ENCODE peak calls at places on chromosome 12, in ten cellular contexts. U is NCI-H1105 treated with DMSO at 0.1 percent for 48 hours; R is A549; P is foreskin fibroblast; E is activated T-cell treated with anti-CD3 and anti-CD28 coated beads, Interleukin-2, amount 50 U/mL, for 4 hours; T is heart left ventricle; Q is RCC 7860; S is mesothelial cell of epicardium; A is activated T-helper 9 cell treated with anti-CD3 and anti-CD28 coated beads, Interleukin-2, amount 50 U/mL, for 16 hours; G is stimulated activated CD8-positive, alpha-beta memory T cell treated with anti-CD3 and anti-CD28 coated beads, Interleukin-4, amount 100 ng/mL, for 24 hours. Y is an unnamed sample.

GRCh38 chr12:52063081-52063985 is 6.4 kb upstream of the ATG101 start:
- DNase-seq in U (no peak), R (no peak), P (no peak), E (no peak), T (peak; percentile 60), Q (no peak), S (no peak), A (no peak), G (no peak), Y (no peak)

GRCh38 chr12:94222351-94222750 is 74.0 kb downstream of the PLXNC1 start:
- DNase-seq in U (no peak), R (no peak), P (no peak), E (no peak), T (no peak), Q (no peak), S (no peak), A (no peak), G (no peak), Y (no peak)

GRCh38 chr12:124543591-124544310 is 23.7 kb downstream of the NCOR2 start:
- DNase-seq in U (peak; percentile 60), R (no peak), P (no peak), E (no peak), T (no peak), Q (peak; percentile 81), S (no peak), A (no peak), G (no peak), Y (peak; percentile 81)

GRCh38 chr12:25794580-25794979 is 163.9 kb upstream of the RASSF8 start:
- DNase-seq in U (no peak), R (no peak), P (no peak), E (no peak), T (no peak), Q (no peak), S (no peak), A (no peak), G (no peak), Y (no peak)

GRCh38 chr12:1391722-1392121 is 202.7 kb downstream of the FBXL14 start:
- DNase-seq in U (no peak), R (peak; percentile 65), P (no peak), E (no peak), T (no peak), Q (no peak), S (no peak), A (no peak), G (no peak), Y (no peak)

GRCh38 chr12:52019123-52019770 is 12.5 kb downstream of the TAMALIN start:
- DNase-seq in U (no peak), R (no peak), P (no peak), E (no peak), T (no peak), Q (peak; percentile 58), S (no peak), A (no peak), G (no peak), Y (no peak)

GRCh38 chr12:100858658-100859057 is 64.1 kb downstream of the ANO4 start:
- DNase-seq in U (no peak), R (no peak), P (peak; percentile 36), E (no peak), T (no peak), Q (no peak), S (no peak), A (no peak), G (no peak), Y (no peak)

GRCh38 chr12:46430340-46430948 is 57.9 kb upstream of the SLC38A2 start:
- DNase-seq in U (no peak), R (peak; percentile 93), P (peak; percentile 79), E (no peak), T (no peak), Q (peak; percentile 79), S (no peak), A (no peak), G (no peak), Y (peak; percentile 80)

GRCh38 chr12:53983580-53984572 is 1.1 kb upstream of the HOXC10 start:
- DNase-seq in U (no peak), R (no peak), P (peak; percentile 62), E (no peak), T (no peak), Q (no peak), S (no peak), A (no peak), G (no peak), Y (no peak)

GRCh38 chr12:69821441-69822204 is 3.4 kb upstream of the MYRFL start:
- DNase-seq in U (peak; percentile 70), R (peak; percentile 33), P (peak; percentile 2), E (no peak), T (no peak), Q (peak; percentile 66), S (no peak), A (no peak), G (no peak), Y (no peak)

GRCh38 chr12:104670439-104671406 is 214.0 kb downstream of the CHST11 start:
- DNase-seq in U (no peak), R (peak; percentile 52), P (no peak), E (no peak), T (no peak), Q (peak; percentile 50), S (no peak), A (no peak), G (no peak), Y (no peak)

GRCh38 chr12:89238593-89238992 is 113.7 kb downstream of the DUSP6 start:
- DNase-seq in U (no peak), R (no peak), P (no peak), E (no peak), T (peak; percentile 63), Q (no peak), S (no peak), A (no peak), G (no peak), Y (no peak)

GRCh38 chr12:57793920-57794319 is 11.3 kb downstream of the TSFM start:
- DNase-seq in U (no peak), R (no peak), P (peak; percentile 69), E (no peak), T (no peak), Q (peak; percentile 46), S (no peak), A (no peak), G (no peak), Y (no peak)

GRCh38 chr12:100908501-100908900 is 113.9 kb downstream of the ANO4 start:
- DNase-seq in U (no peak), R (no peak), P (peak; percentile 53), E (no peak), T (no peak), Q (peak; percentile 57), S (no peak), A (no peak), G (no peak), Y (peak; percentile 9)

GRCh38 chr12:10278104-10278503 is 29.6 kb upstream of the KLRD1 start:
- DNase-seq in U (no peak), R (no peak), P (no peak), E (no peak), T (no peak), Q (no peak), S (no peak), A (no peak), G (no peak), Y (no peak)

GRCh38 chr12:45944771-45945170 is 45.6 kb downstream of the SCAF11 start:
- DNase-seq in U (no peak), R (no peak), P (no peak), E (no peak), T (no peak), Q (no peak), S (no peak), A (no peak), G (no peak), Y (no peak)

GRCh38 chr12:62726471-62726980 is 208.4 kb downstream of the PPM1H start:
- DNase-seq in U (no peak), R (no peak), P (no peak), E (no peak), T (no peak), Q (no peak), S (no peak), A (no peak), G (no peak), Y (no peak)

GRCh38 chr12:65524666-65525065 is 246.2 kb downstream of the MSRB3 start:
- DNase-seq in U (no peak), R (no peak), P (peak; percentile 76), E (no peak), T (no peak), Q (peak; percentile 46), S (no peak), A (no peak), G (no peak), Y (no peak)

GRCh38 chr12:6758511-6758910 is 5.6 kb upstream of the MLF2 start:
- DNase-seq in U (no peak), R (no peak), P (no peak), E (no peak), T (no peak), Q (no peak), S (no peak), A (no peak), G (no peak), Y (no peak)

GRCh38 chr12:64064706-64065105 is 157.4 kb downstream of the KICS2 start:
- DNase-seq in U (no peak), R (no peak), P (no peak), E (no peak), T (no peak), Q (no peak), S (no peak), A (no peak), G (no peak), Y (no peak)

GRCh38 chr12:46209914-46210834 is 58.7 kb downstream of the SLC38A1 start:
- DNase-seq in U (peak; percentile 97), R (no peak), P (no peak), E (peak; percentile 72), T (peak; percentile 24), Q (no peak), S (no peak), A (peak; percentile 56), G (peak; percentile 54), Y (no peak)

GRCh38 chr12:22653790-22654189 is 28.8 kb downstream of the ETNK1 start:
- DNase-seq in U (no peak), R (no peak), P (no peak), E (no peak), T (no peak), Q (no peak), S (no peak), A (no peak), G (no peak), Y (no peak)

GRCh38 chr12:85633491-85633890 is 202.7 kb downstream of the RASSF9 start:
- DNase-seq in U (peak; percentile 14), R (no peak), P (no peak), E (no peak), T (no peak), Q (no peak), S (no peak), A (no peak), G (no peak), Y (no peak)

GRCh38 chr12:83016226-83016835 is 329.6 kb downstream of the TMTC2 start:
- DNase-seq in U (no peak), R (peak; percentile 62), P (peak; percentile 85), E (no peak), T (peak; percentile 14), Q (no peak), S (no peak), A (no peak), G (no peak), Y (peak; percentile 54)

GRCh38 chr12:132281021-132281420 is 48.4 kb downstream of the GALNT9 start:
- DNase-seq in U (no peak), R (no peak), P (no peak), E (no peak), T (no peak), Q (no peak), S (no peak), A (no peak), G (no peak), Y (no peak)

GRCh38 chr12:123621101-123621500 is 12.4 kb downstream of the EIF2B1 start:
- DNase-seq in U (no peak), R (no peak), P (peak; percentile 63), E (no peak), T (no peak), Q (no peak), S (no peak), A (no peak), G (no peak), Y (no peak)

GRCh38 chr12:91877022-91877421 is 268.6 kb downstream of the BTG1 start:
- DNase-seq in U (no peak), R (no peak), P (peak; percentile 64), E (peak; percentile 79), T (peak; percentile 10), Q (no peak), S (no peak), A (peak; percentile 71), G (peak; percentile 66), Y (no peak)

GRCh38 chr12:5015711-5016492 is 27.8 kb upstream of the KCNA5 start:
- DNase-seq in U (no peak), R (no peak), P (no peak), E (no peak), T (no peak), Q (no peak), S (no peak), A (no peak), G (no peak), Y (no peak)